ENCODE peak calls at places on chromosomes 13 and 19, in four cellular contexts. C, K, B and R are unnamed samples.

GRCh38 chr13:111281751-111282311 is 38.6 kb upstream of the TEX29 start:
- DNase-seq in C (peak), K (peak), B (peak), R (no peak)

GRCh38 chr13:109933476-109933875 is 147.1 kb upstream of the IRS2 start:
- DNase-seq in C (no peak), K (no peak), B (no peak), R (no peak)

GRCh38 chr19:57560049-57560491 is 407 bp upstream of the ZNF550 start:
- DNase-seq in C (peak), K (peak), B (peak), R (peak)

GRCh38 chr19:20153281-20153680 is 13.7 kb upstream of the ZNF486 start:
- DNase-seq in C (no peak), K (no peak), B (no peak), R (no peak)

GRCh38 chr13:71477735-71478134 is 389.3 kb downstream of the DACH1 start:
- DNase-seq in C (peak), K (peak), B (no peak), R (no peak)

GRCh38 chr19:4474504-4475136 is 2.5 kb downstream of the HDGFL2 start:
- DNase-seq in C (peak), K (peak), B (peak), R (no peak)

GRCh38 chr13:94382520-94382919 is 97.0 kb downstream of the DCT start:
- DNase-seq in C (no peak), K (no peak), B (no peak), R (no peak)

GRCh38 chr13:74132768-74133656 is 1.2 kb downstream of the KLF12 start:
- DNase-seq in C (peak), K (peak), B (peak), R (peak)

GRCh38 chr19:13103585-13103923 is 896 bp upstream of the LYL1 start:
- DNase-seq in C (no peak), K (no peak), B (no peak), R (no peak)

GRCh38 chr13:51520524-51520923 is 63.7 kb upstream of the WDFY2 start:
- DNase-seq in C (peak), K (peak), B (peak), R (no peak)

DNA sequence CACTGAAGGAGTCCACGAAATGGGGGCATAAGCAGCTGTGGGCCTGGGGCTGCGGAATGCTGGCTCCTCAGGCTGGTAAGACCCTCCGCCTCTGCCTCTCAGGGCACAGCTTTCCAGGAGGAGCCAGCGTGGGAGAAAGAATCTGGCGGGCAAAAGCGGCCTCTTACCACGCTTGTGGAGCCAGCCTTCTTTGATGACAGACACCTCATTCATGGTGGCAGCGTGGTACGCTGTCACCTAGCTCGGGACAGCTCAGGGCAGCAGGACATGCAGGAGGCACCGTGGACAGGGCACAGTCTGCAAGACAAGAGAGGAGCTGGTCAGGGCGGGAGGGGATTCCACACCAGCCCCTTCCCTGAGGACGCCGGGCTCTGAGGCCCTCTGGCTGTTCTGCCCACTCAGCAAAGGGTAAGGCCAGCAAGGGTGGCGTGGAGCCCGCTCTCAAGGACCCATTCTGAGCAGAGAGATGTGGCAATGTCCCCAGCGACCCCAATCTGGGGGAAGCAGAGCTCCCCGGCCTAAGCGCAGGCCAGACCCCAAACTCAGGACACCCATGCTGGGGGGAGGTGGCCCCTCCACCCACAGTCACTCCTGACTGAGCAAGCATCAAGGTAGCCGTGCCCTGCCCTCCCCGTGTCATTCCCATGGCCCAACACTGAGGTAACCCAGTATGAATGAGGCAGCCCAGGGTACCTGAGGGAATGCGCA is 19.9 kb downstream of the AKT2 start:
- DNase-seq in C (no peak), K (no peak), B (no peak), R (peak)
- H3K4me3 ChIP-seq in C (no peak), K (no peak), B (no peak), R (peak)

DNA sequence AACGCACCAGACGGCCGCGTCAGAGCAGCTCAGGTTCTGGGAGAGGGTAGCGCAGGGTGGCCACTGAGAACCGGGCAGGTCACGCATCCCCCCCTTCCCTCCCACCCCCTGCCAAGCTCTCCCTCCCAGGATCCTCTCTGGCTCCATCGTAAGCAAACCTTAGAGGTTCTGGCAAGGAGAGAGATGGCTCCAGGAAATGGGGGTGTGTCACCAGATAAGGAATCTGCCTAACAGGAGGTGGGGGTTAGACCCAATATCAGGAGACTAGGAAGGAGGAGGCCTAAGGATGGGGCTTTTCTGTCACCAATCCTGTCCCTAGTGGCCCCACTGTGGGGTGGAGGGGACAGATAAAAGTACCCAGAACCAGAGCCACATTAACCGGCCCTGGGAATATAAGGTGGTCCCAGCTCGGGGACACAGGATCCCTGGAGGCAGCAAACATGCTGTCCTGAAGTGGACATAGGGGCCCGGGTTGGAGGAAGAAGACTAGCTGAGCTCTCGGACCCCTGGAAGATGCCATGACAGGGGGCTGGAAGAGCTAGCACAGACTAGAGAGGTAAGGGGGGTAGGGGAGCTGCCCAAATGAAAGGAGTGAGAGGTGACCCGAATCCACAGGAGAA is 1.9 kb downstream of the PPP1R12C start:
- DNase-seq in C (peak), K (peak), B (peak), R (peak)
- H3K4me3 ChIP-seq in C (peak), K (peak), B (peak), R (peak)

GRCh38 chr13:50358221-50358620 is 343.0 kb downstream of the KCNRG start:
- DNase-seq in C (no peak), K (peak), B (no peak), R (no peak)

GRCh38 chr13:50355797-50356196 is 340.6 kb downstream of the KCNRG start:
- DNase-seq in C (no peak), K (no peak), B (no peak), R (no peak)

GRCh38 chr13:50358715-50359367 is 343.6 kb downstream of the KCNRG start:
- DNase-seq in C (no peak), K (no peak), B (no peak), R (no peak)

GRCh38 chr13:50357136-50357535 is 341.9 kb downstream of the KCNRG start:
- DNase-seq in C (no peak), K (no peak), B (no peak), R (no peak)

GRCh38 chr13:50357586-50358118 is 342.4 kb downstream of the KCNRG start:
- DNase-seq in C (peak), K (peak), B (peak), R (no peak)
- H3K4me3 ChIP-seq in C (no peak), K (peak), B (peak), R (no peak)

GRCh38 chr19:42394751-42395150 is 4.7 kb upstream of the CNFN start:
- DNase-seq in C (peak), K (no peak), B (peak), R (no peak)

GRCh38 chr19:42397315-42398166 is 7.4 kb upstream of the CNFN start:
- DNase-seq in C (no peak), K (no peak), B (no peak), R (no peak)

GRCh38 chr19:42396542-42397314 is 6.6 kb upstream of the CNFN start:
- DNase-seq in C (peak), K (peak), B (peak), R (peak)

GRCh38 chr19:42392165-42392564 is 2.1 kb upstream of the CNFN start:
- DNase-seq in C (no peak), K (no peak), B (no peak), R (no peak)

DNA sequence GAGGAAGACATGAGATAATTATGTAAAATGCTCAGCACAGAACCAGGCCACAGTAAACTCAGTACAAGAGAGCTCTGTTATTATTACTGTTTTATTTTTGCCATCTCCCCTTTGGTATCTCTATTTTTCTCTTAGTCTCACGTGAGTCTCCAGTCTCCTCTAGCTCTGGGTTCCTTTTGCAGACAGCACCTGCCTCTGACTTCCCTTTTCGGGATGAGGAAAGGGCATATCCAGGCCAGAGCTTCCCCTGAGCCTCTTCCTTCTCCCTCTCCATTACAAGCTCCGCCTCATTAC is 6.1 kb upstream of the CNFN start:
- DNase-seq in C (peak), K (no peak), B (no peak), R (no peak)
- H3K4me3 ChIP-seq in C (peak), K (peak), B (peak), R (peak)

GRCh38 chr19:23305555-23305954 is 55.4 kb upstream of the ZNF724 start:
- DNase-seq in C (no peak), K (no peak), B (no peak), R (no peak)
- H3K4me3 ChIP-seq in C (no peak), K (no peak), B (no peak), R (no peak)

GRCh38 chr13:50441141-50441540 is 402.4 kb downstream of the DLEU7 start:
- DNase-seq in C (no peak), K (no peak), B (peak), R (no peak)
- H3K4me3 ChIP-seq in C (no peak), K (no peak), B (no peak), R (no peak)

GRCh38 chr19:18225355-18225701 is 910 bp downstream of the PDE4C start:
- DNase-seq in C (no peak), K (no peak), B (no peak), R (no peak)

GRCh38 chr19:18226956-18227780 is 930 bp upstream of the PDE4C start:
- DNase-seq in C (no peak), K (no peak), B (no peak), R (no peak)

GRCh38 chr19:18224525-18225354 is 1.5 kb downstream of the PDE4C start:
- DNase-seq in C (peak), K (peak), B (peak), R (peak)

GRCh38 chr19:18223860-18224524 is 2.2 kb downstream of the PDE4C start:
- DNase-seq in C (peak), K (no peak), B (no peak), R (peak)

GRCh38 chr19:18225702-18226468 is at the start of gene PDE4C:
- DNase-seq in C (peak), K (peak), B (peak), R (peak)
- H3K4me3 ChIP-seq in C (no peak), K (no peak), B (no peak), R (peak)

DNA sequence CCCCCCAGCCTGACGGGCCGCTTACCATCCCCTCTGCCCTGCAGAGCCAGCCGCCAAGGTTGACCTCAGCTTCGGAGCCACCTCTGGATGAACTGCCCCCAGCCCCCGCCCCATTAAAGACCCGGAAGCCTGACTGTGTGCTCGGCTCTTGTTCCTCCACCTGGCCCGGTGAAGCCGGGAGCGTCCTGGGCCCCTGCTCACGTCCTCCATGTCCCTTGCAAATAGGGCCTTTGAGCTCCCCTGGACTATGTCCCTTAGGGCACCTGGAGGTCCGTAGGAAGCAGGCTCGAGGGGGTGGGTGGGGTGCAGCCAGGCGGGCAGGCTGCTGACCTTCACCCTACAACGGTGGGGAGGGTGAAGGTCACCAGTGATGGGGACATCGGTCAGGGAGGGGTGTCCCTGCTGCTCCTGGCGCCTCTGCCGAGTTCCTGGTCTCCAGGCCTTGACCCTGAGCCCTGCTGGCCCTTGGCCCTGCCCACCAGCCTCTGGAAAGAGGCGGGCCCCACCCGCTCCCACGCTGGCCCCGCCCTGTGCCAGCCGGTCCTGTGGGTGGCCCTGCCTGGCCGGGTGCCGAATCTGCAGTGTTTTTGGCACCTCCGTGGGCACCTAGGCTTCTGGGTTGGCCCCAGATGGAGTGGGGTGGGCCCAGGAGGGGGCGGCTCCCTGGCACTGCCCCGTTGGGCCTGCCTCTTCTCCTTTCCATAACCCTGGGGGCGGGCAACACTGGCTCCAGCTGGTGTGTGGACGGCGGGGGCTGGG is 3.3 kb downstream of the ATP5F1D start:
- DNase-seq in C (no peak), K (no peak), B (peak), R (peak)
- H3K4me3 ChIP-seq in C (no peak), K (peak), B (peak), R (peak)

GRCh38 chr13:104984296-104984818 is 1551.1 kb downstream of the EFNB2 start:
- DNase-seq in C (peak), K (peak), B (no peak), R (no peak)
- H3K4me3 ChIP-seq in C (no peak), K (no peak), B (no peak), R (no peak)

DNA sequence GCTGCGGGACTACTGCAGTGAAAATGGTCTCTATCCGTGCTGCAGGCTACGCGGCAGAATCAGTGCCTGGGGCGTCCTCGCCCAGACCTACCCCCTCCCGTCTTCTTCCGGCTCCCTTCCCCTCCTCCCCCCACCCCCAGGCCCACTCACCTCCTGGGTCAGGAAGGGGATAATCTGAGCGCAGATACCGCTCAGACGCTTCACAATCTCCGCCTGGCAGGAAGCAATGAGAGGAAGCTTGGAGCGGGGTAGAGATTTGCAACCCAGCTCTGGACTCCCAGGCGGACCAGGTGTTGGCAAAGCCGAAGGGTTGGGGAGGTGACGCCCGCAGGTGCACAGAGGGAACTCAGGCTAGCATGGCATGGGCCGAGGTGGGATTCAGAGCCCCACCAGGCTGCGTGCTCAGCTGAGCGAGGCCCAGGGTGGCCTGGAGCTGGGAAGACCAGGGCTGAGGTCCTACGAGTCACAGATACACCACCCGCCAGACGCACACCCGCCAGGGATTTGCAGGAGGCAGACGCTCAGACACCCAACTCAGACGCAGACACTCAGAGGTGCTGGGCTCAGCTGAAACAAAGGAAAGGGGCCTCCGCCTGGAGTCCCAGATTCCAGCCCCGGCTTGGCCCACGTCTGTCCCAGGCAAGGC is 4.1 kb downstream of the TLE2 start:
- DNase-seq in C (no peak), K (no peak), B (no peak), R (no peak)
- H3K4me3 ChIP-seq in C (no peak), K (no peak), B (no peak), R (no peak)